ENCODE peak calls at places on chromosomes 3 and 15, in nine cellular contexts. Y is right lobe of liver; W is A549; B is sigmoid colon; I is lower lobe of right lung; F is esophagus squamous epithelium; P is naive thymus-derived CD4-positive, alpha-beta T cell; Q is heart left ventricle; R is CD4-positive, CD25-positive, alpha-beta regulatory T cell. V is an unnamed sample.

GRCh38 chr3:154023148-154023547 is 98.0 kb upstream of the ARHGEF26 start:
- DNase-seq in W (peak), I (no peak), R (no peak), F (no peak), B (no peak), Q (no peak), P (no peak), Y (no peak), V (no peak)

GRCh38 chr15:82045892-82046667 is at the start of gene MEX3B:
- DNase-seq in F (peak), R (peak), Q (peak), I (peak), P (peak), B (peak), W (peak), Y (peak), V (peak)

GRCh38 chr3:124606180-124606579 is 124.1 kb upstream of the UMPS start:
- DNase-seq in P (no peak), R (no peak), B (no peak), Q (no peak), F (no peak), I (no peak), Y (no peak), W (no peak), V (no peak)

GRCh38 chr3:47590212-47590611 is 11.5 kb upstream of the CSPG5 start:
- DNase-seq in I (no peak), R (no peak), F (no peak), P (no peak), W (no peak), Q (no peak), B (no peak), Y (no peak), V (no peak)

GRCh38 chr3:126133606-126134005 is 46.8 kb downstream of the ALDH1L1 start:
- DNase-seq in R (no peak), F (no peak), I (peak), P (no peak), W (no peak), Q (peak), Y (peak), B (peak), V (no peak)

GRCh38 chr3:117754841-117755240 is 1045.3 kb downstream of the TUSC7 start:
- DNase-seq in B (no peak), Q (no peak), W (no peak), P (no peak), I (no peak), Y (no peak), R (no peak), F (no peak), V (no peak)

GRCh38 chr3:48142316-48142870 is 45.8 kb downstream of the CDC25A start:
- DNase-seq in F (no peak), W (no peak), Q (no peak), P (no peak), R (no peak), B (no peak), Y (no peak), I (no peak), V (no peak)

GRCh38 chr3:98483626-98484025 is 13.9 kb upstream of the OR5K2 start:
- DNase-seq in Q (no peak), W (no peak), P (no peak), R (no peak), F (no peak), B (no peak), I (no peak), Y (no peak), V (no peak)

GRCh38 chr15:39704684-39705083 is 78.0 kb downstream of the FSIP1 start:
- DNase-seq in Y (no peak), Q (no peak), I (no peak), B (no peak), P (no peak), R (no peak), F (no peak), W (no peak), V (no peak)

GRCh38 chr3:188946837-188947236 is 224.9 kb upstream of the TPRG1 start:
- DNase-seq in F (no peak), Q (no peak), Y (no peak), I (no peak), W (no peak), P (no peak), R (no peak), B (no peak), V (no peak)

GRCh38 chr3:32643354-32643753 is 41.6 kb upstream of the CNOT10 start:
- DNase-seq in Y (no peak), I (no peak), F (no peak), R (no peak), B (no peak), Q (no peak), P (no peak), W (no peak), V (no peak)

GRCh38 chr3:122510878-122511481 is 3.8 kb downstream of the KPNA1 start:
- DNase-seq in B (no peak), Q (no peak), Y (no peak), R (no peak), I (no peak), F (no peak), W (no peak), P (no peak), V (no peak)

GRCh38 chr15:72222433-72222832 is 8.6 kb downstream of the PKM start:
- DNase-seq in Y (no peak), B (peak), P (no peak), Q (no peak), R (no peak), F (no peak), W (peak), I (no peak), V (no peak)

GRCh38 chr15:40192942-40193341 is 32.1 kb downstream of the BUB1B start:
- DNase-seq in B (no peak), P (no peak), I (no peak), Q (no peak), W (no peak), Y (no peak), F (no peak), R (no peak), V (no peak)

GRCh38 chr3:11379238-11379823 is 107.1 kb downstream of the ATG7 start:
- DNase-seq in Q (no peak), F (no peak), I (no peak), P (peak), W (peak), Y (no peak), B (no peak), R (peak), V (no peak)

GRCh38 chr15:52050416-52050815 is 31.4 kb downstream of the MAPK6 start:
- DNase-seq in W (no peak), R (no peak), F (no peak), I (no peak), Q (no peak), B (no peak), Y (no peak), P (no peak), V (no peak)

GRCh38 chr3:29914861-29915524 is 634.1 kb downstream of the RBMS3 start:
- DNase-seq in F (no peak), I (no peak), B (no peak), Q (no peak), W (no peak), P (no peak), Y (no peak), R (no peak), V (no peak)

DNA sequence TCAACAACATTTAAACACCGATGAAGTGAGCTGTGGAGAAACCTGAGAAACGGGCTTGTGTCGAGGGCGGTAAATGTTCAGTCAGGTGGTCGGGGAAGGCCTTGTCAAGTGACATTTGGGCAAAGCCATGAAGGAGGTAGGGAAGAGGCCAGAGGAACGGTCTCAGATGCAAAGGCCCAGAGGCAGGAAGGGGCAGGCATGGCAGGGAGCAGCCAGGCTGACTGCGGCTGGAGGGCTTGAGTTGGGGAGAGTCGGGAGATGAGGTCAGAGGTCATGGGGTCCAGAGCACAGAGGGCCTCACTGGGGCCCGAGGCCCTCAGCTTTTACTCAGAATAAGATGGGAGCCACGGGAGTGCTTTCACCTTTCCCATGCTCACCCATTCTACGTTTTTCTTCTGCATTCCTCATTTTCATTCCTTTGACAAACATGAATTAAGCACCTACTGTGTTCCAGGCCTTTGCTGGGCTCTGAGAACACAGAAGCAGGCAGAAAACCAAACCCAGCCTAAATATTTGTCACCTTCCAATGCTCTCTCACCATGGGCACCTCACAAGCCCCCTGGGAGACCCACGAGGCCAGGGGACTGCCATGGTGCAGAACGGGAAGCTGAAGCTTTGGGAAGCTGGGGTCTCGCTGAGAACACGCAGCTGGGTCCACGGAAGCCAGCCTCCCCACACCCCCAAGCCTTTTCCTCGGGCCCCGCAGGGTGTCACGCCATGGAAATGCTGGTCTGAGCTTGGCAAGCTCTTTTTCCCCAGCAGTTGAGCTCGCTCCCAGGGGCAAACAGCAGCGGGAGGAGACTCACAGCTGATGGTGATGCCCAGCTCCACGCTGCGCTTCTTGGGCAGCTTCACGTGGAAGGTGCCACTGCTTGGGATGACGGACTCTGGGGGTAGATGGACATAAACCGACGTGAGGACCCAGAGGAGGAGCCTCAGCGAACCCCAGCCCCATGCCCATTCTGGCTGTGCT is 27.9 kb downstream of the GRIP2 start:
- DNase-seq in B (peak), F (no peak), I (no peak), Q (peak), W (no peak), P (no peak), Y (no peak), R (no peak), V (no peak)
- H3K27ac ChIP-seq in B (no peak), F (no peak), I (no peak), Q (no peak), W (no peak), P (no peak), Y (no peak), R (no peak), V (no peak)

DNA sequence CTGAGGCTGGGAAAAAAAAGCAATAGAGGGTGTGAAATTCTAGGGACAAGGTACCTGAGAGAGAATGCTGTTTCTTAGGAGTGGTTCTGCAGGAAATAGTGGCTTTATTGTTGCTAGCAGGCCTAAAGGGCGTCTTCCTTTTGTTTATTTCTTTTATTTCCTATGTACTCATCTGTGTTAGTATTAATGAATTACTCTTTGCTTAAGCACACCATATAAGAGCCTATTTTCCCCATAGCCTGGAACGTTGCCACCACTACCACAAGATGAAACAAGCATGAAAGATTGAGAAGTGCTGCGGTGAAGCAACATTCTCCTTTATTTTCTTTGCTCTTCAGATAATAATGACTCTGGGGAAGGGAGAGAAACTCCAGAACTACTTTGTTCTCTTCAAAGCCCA is 21.3 kb upstream of the GOLIM4 start:
- DNase-seq in Y (no peak), F (no peak), B (no peak), W (no peak), I (no peak), P (no peak), R (no peak), Q (no peak), V (no peak)
- H3K27ac ChIP-seq in Y (no peak), F (peak), B (no peak), W (no peak), I (peak), P (no peak), R (no peak), Q (no peak), V (no peak)

GRCh38 chr15:79640206-79640605 is 208.1 kb downstream of the MINAR1 start:
- DNase-seq in Q (no peak), F (no peak), Y (no peak), I (no peak), W (peak), B (no peak), P (no peak), R (no peak), V (no peak)
- H3K27ac ChIP-seq in Q (no peak), F (no peak), Y (no peak), I (no peak), W (peak), B (no peak), P (no peak), R (no peak), V (no peak)

DNA sequence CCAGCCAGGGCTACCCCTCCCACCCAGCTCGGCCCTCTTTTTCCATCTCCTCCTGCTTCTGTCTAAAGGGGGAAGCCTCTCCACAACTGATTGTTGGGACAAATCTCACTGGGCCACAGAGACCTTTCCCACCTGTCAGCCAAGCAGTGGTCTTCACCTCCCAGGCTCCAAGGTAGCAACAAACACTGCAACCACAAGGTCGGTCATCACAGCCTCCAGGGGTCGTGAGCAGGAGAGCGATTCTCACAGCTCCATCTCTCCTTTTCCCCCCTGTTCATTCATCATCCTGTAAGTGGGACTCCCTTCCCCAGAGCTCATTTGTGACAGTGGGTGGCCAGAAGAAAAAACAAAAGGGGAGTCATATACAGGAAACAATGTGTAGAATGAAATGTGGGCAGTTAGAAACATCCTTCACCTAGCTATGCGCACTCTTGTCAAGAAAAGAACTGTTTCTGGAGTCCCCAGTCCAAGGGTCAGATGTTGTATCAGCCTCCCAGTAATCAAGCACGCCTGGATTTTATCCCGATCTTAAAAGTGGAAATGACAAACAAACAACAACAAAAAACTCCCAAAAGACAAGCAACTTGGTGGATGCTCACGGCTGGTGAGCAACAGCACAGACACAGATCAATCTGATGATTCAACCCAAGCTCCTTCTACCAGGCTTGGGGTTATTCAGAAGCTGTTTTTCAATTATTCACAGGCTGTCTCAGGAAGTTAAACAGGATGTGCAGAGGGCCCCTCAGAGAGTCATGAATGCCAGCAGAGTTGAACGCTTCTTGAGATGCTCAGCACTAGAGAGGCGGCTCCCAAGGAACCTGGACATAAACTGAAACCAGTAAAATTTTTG is 22.4 kb downstream of the LYZL4 start:
- DNase-seq in F (no peak), W (no peak), R (peak), Y (no peak), B (no peak), I (no peak), P (peak), Q (no peak), V (no peak)
- H3K27ac ChIP-seq in F (no peak), W (no peak), R (peak), Y (no peak), B (no peak), I (no peak), P (peak), Q (no peak), V (no peak)